ENCODE peak calls at places on chromosomes 4 and X, in nine cellular contexts. S, M, Z, C, A, N, P, F and L are unnamed samples.
A peak's percentile ranks its signal among the peaks of the same experiment; 100 is the strongest.

GRCh38 chr4:156321203-156321602 is 367.5 kb upstream of the CTSO start:
- DNase-seq in S (no peak), M (peak; percentile 65), Z (no peak), C (no peak), A (peak; percentile 64), N (no peak), P (no peak), F (no peak), L (no peak)

GRCh38 chr4:124931050-124931449 is 218.5 kb upstream of the ANKRD50 start:
- DNase-seq in S (no peak), M (no peak), Z (no peak), C (no peak), A (peak; percentile 90), N (no peak), P (no peak), F (no peak), L (no peak)

GRCh38 chr4:108240356-108240755 is 71.6 kb upstream of the LEF1 start:
- DNase-seq in S (no peak), M (no peak), Z (no peak), C (no peak), A (peak; percentile 24), N (no peak), P (no peak), F (no peak), L (no peak)

GRCh38 chr4:107349732-107350131 is 313.6 kb upstream of the DKK2 start:
- DNase-seq in S (no peak), M (no peak), Z (no peak), C (no peak), A (no peak), N (no peak), P (no peak), F (no peak), L (no peak)

GRCh38 chr4:80619070-80619674 is 283.6 kb downstream of the CFAP299 start:
- DNase-seq in S (no peak), M (no peak), Z (no peak), C (no peak), A (peak; percentile 26), N (no peak), P (no peak), F (no peak), L (no peak)

GRCh38 chrX:1423215-1423614 is 29.5 kb downstream of the ASMTL start:
- DNase-seq in S (no peak), M (no peak), Z (peak; percentile 7), C (no peak), A (no peak), N (no peak), P (no peak), F (no peak), L (peak; percentile 17)

GRCh38 chr4:109750652-109751244 is 20.9 kb upstream of the PLA2G12A start:
- DNase-seq in S (no peak), M (no peak), Z (no peak), C (no peak), A (no peak), N (no peak), P (no peak), F (no peak), L (no peak)

GRCh38 chr4:84324850-84325249 is 174.2 kb downstream of the NKX6-1 start:
- DNase-seq in S (peak; percentile 73), M (no peak), Z (no peak), C (no peak), A (no peak), N (no peak), P (no peak), F (no peak), L (no peak)

GRCh38 chrX:76802698-76803097 is 375.2 kb downstream of the MAGEE1 start:
- DNase-seq in S (no peak), M (no peak), Z (no peak), C (no peak), A (no peak), N (no peak), P (no peak), F (no peak), L (no peak)

GRCh38 chr4:80179637-80180161 is 17.6 kb upstream of the PRDM8 start:
- DNase-seq in S (no peak), M (no peak), Z (no peak), C (no peak), A (no peak), N (no peak), P (no peak), F (no peak), L (no peak)

GRCh38 chr4:8333726-8334460 is 64.3 kb downstream of the HTRA3 start:
- DNase-seq in S (no peak), M (no peak), Z (no peak), C (no peak), A (no peak), N (no peak), P (no peak), F (no peak), L (no peak)

GRCh38 chrX:100994352-100995281 is 25.1 kb downstream of the ARL13A start:
- DNase-seq in S (no peak), M (no peak), Z (no peak), C (peak; percentile 1), A (no peak), N (no peak), P (no peak), F (no peak), L (no peak)